ENCODE peak calls at places on chromosomes 16 and 17, in four cellular contexts. E, P, V and I are unnamed samples.
A peak's percentile ranks its signal among the peaks of the same experiment; 100 is the strongest.

GRCh38 chr17:1030684-1031557 is 34.0 kb downstream of the TIMM22 start:
- DNase-seq in E (no peak), P (no peak), V (no peak), I (peak; percentile 82)

GRCh38 chr16:79415983-79416641 is 184.4 kb downstream of the MAF start:
- DNase-seq in P (no peak), E (no peak), V (no peak), I (no peak)

GRCh38 chr16:64159986-64160385 is 961.9 kb downstream of the CDH11 start:
- DNase-seq in P (no peak), E (no peak), V (no peak), I (no peak)

GRCh38 chr17:39196191-39196819 is 1.2 kb downstream of the CACNB1 start:
- DNase-seq in V (no peak), E (no peak), P (no peak), I (no peak)

GRCh38 chr16:29819506-29819905 is 756 bp upstream of the MVP start:
- DNase-seq in P (no peak), V (no peak), E (no peak), I (no peak)

GRCh38 chr17:65560628-65561371 is 648 bp downstream of the AXIN2 start:
- DNase-seq in E (no peak), P (peak; percentile 96), V (peak; percentile 78), I (peak; percentile 92)

GRCh38 chr16:81401035-81401950 is 43.3 kb upstream of the CMIP start:
- DNase-seq in V (no peak), P (peak; percentile 12), E (no peak), I (no peak)

GRCh38 chr16:87723224-87723619 is 42.6 kb downstream of the KLHDC4 start:
- DNase-seq in E (peak; percentile 58), P (no peak), V (no peak), I (peak; percentile 99)

GRCh38 chr16:883340-883739 is 82.8 kb upstream of the GNG13 start:
- DNase-seq in P (no peak), E (no peak), V (no peak), I (no peak)

GRCh38 chr16:883781-884180 is 83.2 kb upstream of the GNG13 start:
- DNase-seq in V (no peak), E (no peak), P (no peak), I (no peak)

GRCh38 chr16:881219-882097 is 80.9 kb upstream of the GNG13 start:
- DNase-seq in V (no peak), E (no peak), P (no peak), I (no peak)

GRCh38 chr16:880471-881171 is 80.1 kb upstream of the GNG13 start:
- DNase-seq in E (no peak), V (no peak), P (no peak), I (no peak)

GRCh38 chr16:882256-882655 is 81.7 kb upstream of the GNG13 start:
- DNase-seq in V (no peak), P (no peak), E (no peak), I (no peak)
- TF ChIP-seq TAF1 in V (no peak), P (no peak), E (no peak), I (no peak)

DNA sequence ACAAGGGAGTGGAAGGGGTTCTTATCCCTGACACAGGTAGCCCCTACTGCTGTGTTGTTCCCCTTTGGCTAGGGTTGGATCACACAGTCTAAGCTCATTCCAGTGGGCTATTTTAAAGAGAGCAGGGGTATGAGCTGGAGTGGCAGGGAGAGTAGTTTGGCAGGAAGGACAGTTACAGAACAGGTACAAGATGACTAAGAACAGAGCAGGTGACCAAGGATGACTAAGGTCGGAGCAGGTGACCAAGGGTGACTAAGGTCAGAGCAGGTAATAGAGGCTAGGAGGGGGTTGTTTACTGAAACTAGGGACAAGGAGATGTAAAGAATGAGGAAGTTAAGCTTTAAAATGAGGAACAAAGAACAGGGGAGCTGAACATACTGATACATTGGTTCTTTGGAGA is 58.8 kb downstream of the UTP18 start:
- DNase-seq in E (no peak), P (no peak), V (no peak), I (no peak)
- TF ChIP-seq TCF12 in E (no peak), P (no peak), V (no peak), I (no peak)

GRCh38 chr16:22054847-22055590 is 37.3 kb upstream of the VWA3A start:
- DNase-seq in E (no peak), P (no peak), V (no peak), I (no peak)

GRCh38 chr16:22055881-22056280 is 36.5 kb upstream of the VWA3A start:
- DNase-seq in V (no peak), E (no peak), P (peak; percentile 13), I (no peak)

GRCh38 chr16:22050963-22051362 is 41.4 kb upstream of the VWA3A start:
- DNase-seq in E (no peak), P (no peak), V (no peak), I (no peak)

GRCh38 chr16:22053921-22054341 is 38.4 kb upstream of the VWA3A start:
- DNase-seq in P (no peak), E (peak; percentile 34), V (no peak), I (no peak)

GRCh38 chr16:22052985-22053384 is 39.4 kb upstream of the VWA3A start:
- DNase-seq in P (no peak), E (no peak), V (no peak), I (no peak)
- TF ChIP-seq TAF1 in P (no peak), E (no peak), V (no peak), I (no peak)

GRCh38 chr17:29193146-29193545 is 12.9 kb upstream of the MYO18A start:
- DNase-seq in E (no peak), V (no peak), P (no peak), I (no peak)
- TF ChIP-seq TCF12 in E (no peak), V (no peak), P (no peak), I (no peak)